ENCODE peak calls at places on chromosome 6, in five cellular contexts. One of them, this sample, is unnamed.

GRCh38 chr6:55046869-55047422 is 127.4 kb upstream of the HCRTR2 start:
- DNase-seq in AG04450: no peak
- DNase-seq in ovary: no peak
- DNase-seq in neural progenitor cell: no peak
- DNase-seq in prostate gland: no peak
- DNase-seq in this sample: peak

GRCh38 chr6:85419046-85419759 is 30.7 kb upstream of the NT5E start:
- DNase-seq in AG04450: no peak
- DNase-seq in ovary: peak
- DNase-seq in neural progenitor cell: no peak
- DNase-seq in prostate gland: no peak
- DNase-seq in this sample: no peak

GRCh38 chr6:166257911-166258318 is 50.3 kb downstream of the PRR18 start:
- DNase-seq in AG04450: no peak
- DNase-seq in ovary: no peak
- DNase-seq in neural progenitor cell: no peak
- DNase-seq in prostate gland: no peak
- DNase-seq in this sample: no peak

GRCh38 chr6:109743739-109744138 is 52.6 kb downstream of the FIG4 start:
- DNase-seq in AG04450: peak
- DNase-seq in ovary: no peak
- DNase-seq in neural progenitor cell: no peak
- DNase-seq in prostate gland: no peak
- DNase-seq in this sample: no peak

GRCh38 chr6:40960784-40961430 is 78.1 kb downstream of the UNC5CL start:
- DNase-seq in AG04450: no peak
- DNase-seq in ovary: no peak
- DNase-seq in neural progenitor cell: no peak
- DNase-seq in prostate gland: no peak
- DNase-seq in this sample: no peak

GRCh38 chr6:134436281-134436815 is 118.4 kb upstream of the SGK1 start:
- DNase-seq in AG04450: peak
- DNase-seq in ovary: peak
- DNase-seq in neural progenitor cell: no peak
- DNase-seq in prostate gland: no peak
- DNase-seq in this sample: no peak

GRCh38 chr6:95923518-95923917 is 92.3 kb upstream of the FUT9 start:
- DNase-seq in AG04450: no peak
- DNase-seq in ovary: no peak
- DNase-seq in neural progenitor cell: peak
- DNase-seq in prostate gland: no peak
- DNase-seq in this sample: peak

GRCh38 chr6:102942206-102942605 is 1548.7 kb downstream of the GRIK2 start:
- DNase-seq in AG04450: no peak
- DNase-seq in ovary: no peak
- DNase-seq in neural progenitor cell: no peak
- DNase-seq in prostate gland: no peak
- DNase-seq in this sample: no peak

GRCh38 chr6:17015144-17015543 is 86.7 kb upstream of the STMND1 start:
- DNase-seq in AG04450: no peak
- DNase-seq in ovary: no peak
- DNase-seq in neural progenitor cell: no peak
- DNase-seq in prostate gland: no peak
- DNase-seq in this sample: no peak

GRCh38 chr6:89702349-89702748 is 63.8 kb upstream of the LYRM2 start:
- DNase-seq in AG04450: no peak
- DNase-seq in ovary: no peak
- DNase-seq in neural progenitor cell: no peak
- DNase-seq in prostate gland: no peak
- DNase-seq in this sample: no peak

GRCh38 chr6:164612731-164613130 is 696.7 kb downstream of the C6orf118 start:
- DNase-seq in AG04450: no peak
- DNase-seq in ovary: no peak
- DNase-seq in neural progenitor cell: peak
- DNase-seq in prostate gland: no peak
- DNase-seq in this sample: no peak

GRCh38 chr6:21003780-21004541 is 469.7 kb downstream of the CDKAL1 start:
- DNase-seq in AG04450: peak
- DNase-seq in ovary: no peak
- DNase-seq in neural progenitor cell: no peak
- DNase-seq in prostate gland: no peak
- DNase-seq in this sample: peak

GRCh38 chr6:51618563-51618962 is 468.9 kb downstream of the PKHD1 start:
- DNase-seq in AG04450: no peak
- DNase-seq in ovary: no peak
- DNase-seq in neural progenitor cell: peak
- DNase-seq in prostate gland: no peak
- DNase-seq in this sample: peak

GRCh38 chr6:6610031-6610591 is 21.6 kb downstream of the LY86 start:
- DNase-seq in AG04450: no peak
- DNase-seq in ovary: no peak
- DNase-seq in neural progenitor cell: no peak
- DNase-seq in prostate gland: no peak
- DNase-seq in this sample: no peak

GRCh38 chr6:50007821-50008220 is 14.0 kb downstream of the DEFB110 start:
- DNase-seq in AG04450: no peak
- DNase-seq in ovary: no peak
- DNase-seq in neural progenitor cell: no peak
- DNase-seq in prostate gland: no peak
- DNase-seq in this sample: no peak

GRCh38 chr6:136549359-136550044 is 720 bp downstream of the MAP7 start:
- DNase-seq in AG04450: no peak
- DNase-seq in ovary: no peak
- DNase-seq in neural progenitor cell: peak
- DNase-seq in prostate gland: peak
- DNase-seq in this sample: peak

GRCh38 chr6:139152088-139152891 is 17.4 kb downstream of the HECA start:
- DNase-seq in AG04450: peak
- DNase-seq in ovary: no peak
- DNase-seq in neural progenitor cell: no peak
- DNase-seq in prostate gland: no peak
- DNase-seq in this sample: no peak

GRCh38 chr6:137044366-137045220 is at the start of gene IL20RA:
- DNase-seq in AG04450: no peak
- DNase-seq in ovary: peak
- DNase-seq in neural progenitor cell: peak
- DNase-seq in prostate gland: peak
- DNase-seq in this sample: peak

GRCh38 chr6:116036075-116036773 is 24.5 kb downstream of the FRK start:
- DNase-seq in AG04450: no peak
- DNase-seq in ovary: no peak
- DNase-seq in neural progenitor cell: no peak
- DNase-seq in prostate gland: no peak
- DNase-seq in this sample: no peak

GRCh38 chr6:143976834-143977354 is 31.2 kb downstream of the PLAGL1 start:
- DNase-seq in AG04450: no peak
- DNase-seq in ovary: no peak
- DNase-seq in neural progenitor cell: no peak
- DNase-seq in prostate gland: no peak
- DNase-seq in this sample: no peak

GRCh38 chr6:24522090-24522820 is 27.5 kb downstream of the ALDH5A1 start:
- DNase-seq in AG04450: no peak
- DNase-seq in ovary: no peak
- DNase-seq in neural progenitor cell: no peak
- DNase-seq in prostate gland: no peak
- DNase-seq in this sample: peak

GRCh38 chr6:36851149-36851614 is 11.9 kb upstream of the CPNE5 start:
- DNase-seq in AG04450: peak
- DNase-seq in ovary: no peak
- DNase-seq in neural progenitor cell: peak
- DNase-seq in prostate gland: peak
- DNase-seq in this sample: peak

GRCh38 chr6:6583836-6584235 is 4.7 kb upstream of the LY86 start:
- DNase-seq in AG04450: no peak
- DNase-seq in ovary: no peak
- DNase-seq in neural progenitor cell: no peak
- DNase-seq in prostate gland: no peak
- DNase-seq in this sample: no peak

DNA sequence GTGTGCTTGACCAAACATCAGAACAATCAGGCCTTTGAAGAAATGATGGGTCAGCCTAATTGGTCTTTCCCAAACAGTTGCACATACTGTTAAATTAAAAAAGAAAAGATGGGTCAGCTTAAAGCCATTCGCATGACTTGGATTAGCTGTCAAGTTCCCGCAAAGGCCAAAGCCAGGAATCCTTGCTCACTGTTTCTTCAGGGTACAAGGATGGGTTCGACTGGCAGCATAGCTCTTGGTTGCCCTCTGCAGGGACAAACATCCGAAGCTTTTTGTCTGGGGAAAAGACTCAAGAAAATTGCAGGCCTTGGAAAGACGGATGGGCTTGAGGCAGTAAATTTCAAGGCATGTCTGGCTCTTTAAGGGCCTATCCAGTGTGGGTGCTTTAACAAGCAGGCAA is 168.0 kb downstream of the HDGFL1 start:
- DNase-seq in AG04450: no peak
- DNase-seq in ovary: peak
- DNase-seq in neural progenitor cell: peak
- DNase-seq in prostate gland: peak
- DNase-seq in this sample: peak
- TF ChIP-seq CTCF in AG04450: peak
- TF ChIP-seq CTCF in ovary: no peak
- TF ChIP-seq CTCF in neural progenitor cell: peak
- TF ChIP-seq CTCF in prostate gland: no peak
- TF ChIP-seq CTCF in this sample: peak

GRCh38 chr6:31692886-31693285 is 10.2 kb downstream of the ABHD16A start:
- DNase-seq in AG04450: no peak
- DNase-seq in ovary: no peak
- DNase-seq in neural progenitor cell: no peak
- DNase-seq in prostate gland: no peak
- DNase-seq in this sample: no peak
- H3K4me3 ChIP-seq in AG04450: no peak
- H3K4me3 ChIP-seq in ovary: no peak
- H3K4me3 ChIP-seq in neural progenitor cell: no peak
- H3K4me3 ChIP-seq in prostate gland: no peak
- H3K4me3 ChIP-seq in this sample: no peak

DNA sequence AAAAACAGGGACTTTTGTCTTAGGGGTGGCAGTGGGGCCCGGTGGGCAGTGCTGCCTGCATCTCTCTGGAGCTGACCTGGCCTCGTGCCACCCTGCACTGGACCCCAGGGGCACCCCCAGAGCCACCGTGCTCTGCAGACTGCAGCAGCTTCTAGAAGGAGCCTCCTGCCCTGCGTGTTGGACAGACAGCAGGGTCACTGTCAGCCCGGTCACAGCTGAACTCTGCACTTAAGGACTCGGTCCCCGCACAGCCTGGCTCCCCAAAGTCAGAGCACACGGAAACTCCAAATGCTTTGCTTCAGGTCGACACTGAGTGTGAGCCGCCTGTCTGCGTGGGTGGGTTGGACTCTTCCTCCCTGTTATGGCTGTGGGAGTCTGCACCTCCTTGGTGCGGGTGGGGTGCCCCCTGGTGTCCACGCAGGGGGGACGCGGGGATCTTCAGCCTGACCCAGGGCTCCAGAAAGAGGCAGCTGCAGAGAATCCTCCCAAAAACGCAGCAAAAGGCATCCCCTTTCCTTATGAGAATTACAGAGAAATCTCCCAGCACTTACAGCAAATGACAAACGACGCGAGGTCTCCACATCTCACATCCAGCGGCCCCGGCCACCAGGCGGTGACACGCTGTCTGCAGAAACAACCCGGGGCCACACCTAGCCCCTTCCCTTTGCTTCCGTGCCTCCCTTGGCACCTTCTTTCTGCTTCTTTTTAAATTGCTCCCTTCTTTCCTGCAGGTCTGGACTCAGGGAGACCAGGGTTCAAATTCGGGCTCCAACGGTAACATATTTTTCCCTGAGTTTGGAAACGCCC is 36.3 kb upstream of the DACT2 start:
- DNase-seq in AG04450: no peak
- DNase-seq in ovary: no peak
- DNase-seq in neural progenitor cell: peak
- DNase-seq in prostate gland: peak
- DNase-seq in this sample: peak
- TF ChIP-seq CTCF in AG04450: no peak
- TF ChIP-seq CTCF in ovary: peak
- TF ChIP-seq CTCF in neural progenitor cell: peak
- TF ChIP-seq CTCF in prostate gland: peak
- TF ChIP-seq CTCF in this sample: peak

DNA sequence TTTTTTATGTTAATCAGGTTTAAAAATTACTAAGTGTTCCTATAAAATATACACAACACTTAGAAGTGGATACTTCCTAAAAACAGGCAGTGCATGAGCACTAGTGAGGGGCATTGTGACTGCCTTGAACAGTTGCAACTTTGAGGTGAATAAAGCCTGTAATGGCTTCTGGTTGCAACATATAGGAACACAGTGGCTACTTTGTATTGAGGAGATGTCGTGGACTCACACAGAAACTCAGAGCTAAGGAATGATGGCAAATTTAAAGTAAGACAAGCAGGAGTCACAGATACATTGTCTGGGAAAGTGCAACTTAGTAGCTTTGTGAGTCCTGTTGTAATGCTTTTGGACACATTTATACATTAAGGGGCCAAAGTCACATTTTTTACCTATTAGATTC is 856 bp upstream of the HLA-A start:
- DNase-seq in AG04450: no peak
- DNase-seq in ovary: no peak
- DNase-seq in neural progenitor cell: no peak
- DNase-seq in prostate gland: no peak
- DNase-seq in this sample: no peak
- H3K4me3 ChIP-seq in AG04450: peak
- H3K4me3 ChIP-seq in ovary: peak
- H3K4me3 ChIP-seq in neural progenitor cell: peak
- H3K4me3 ChIP-seq in prostate gland: no peak
- H3K4me3 ChIP-seq in this sample: no peak

DNA sequence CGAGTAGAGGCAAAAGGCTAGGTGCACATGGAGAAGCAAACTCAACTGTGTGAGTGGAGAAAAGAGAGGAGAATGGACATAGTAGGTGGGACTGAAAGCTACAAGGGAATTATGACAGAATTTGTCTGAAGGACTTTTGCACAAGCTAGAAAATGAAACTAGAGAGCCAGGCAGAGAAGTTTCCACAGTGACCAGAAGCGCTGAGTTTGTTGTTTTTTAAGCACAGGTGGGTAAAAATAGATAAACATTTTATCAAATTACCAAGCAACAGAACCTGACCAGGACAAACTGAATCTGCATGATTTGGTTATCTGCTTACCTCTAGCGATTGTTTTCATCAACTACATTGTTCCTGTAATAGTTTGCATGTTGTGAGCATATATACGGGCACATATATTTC is 38.6 kb downstream of the SMLR1 start:
- DNase-seq in AG04450: no peak
- DNase-seq in ovary: no peak
- DNase-seq in neural progenitor cell: no peak
- DNase-seq in prostate gland: no peak
- DNase-seq in this sample: no peak
- TF ChIP-seq CTCF in AG04450: no peak
- TF ChIP-seq CTCF in ovary: no peak
- TF ChIP-seq CTCF in neural progenitor cell: no peak
- TF ChIP-seq CTCF in prostate gland: no peak
- TF ChIP-seq CTCF in this sample: no peak